ENCODE peak calls at places on chromosome 7, in five cellular contexts. Q, I, O, F and B are unnamed samples.

GRCh38 chr7:48299580-48300169 is 128.4 kb downstream of the ABCA13 start:
- DNase-seq in F (peak; percentile 81), O (peak; percentile 1), I (peak; percentile 75), Q (no peak), B (peak; percentile 42)

GRCh38 chr7:142711722-142712616 is 37.3 kb upstream of the PRSS1 start:
- DNase-seq in F (peak; percentile 18), O (no peak), I (peak; percentile 55), Q (no peak), B (peak; percentile 80)

GRCh38 chr7:102866480-102866879 is 46.3 kb upstream of the LRRC17 start:
- DNase-seq in I (no peak), F (no peak), Q (no peak), O (no peak), B (no peak)

GRCh38 chr7:94657771-94658693 is 2.1 kb upstream of the SGCE start:
- DNase-seq in Q (peak; percentile 84), I (peak; percentile 73), O (peak; percentile 94), F (peak; percentile 92), B (peak; percentile 90)

GRCh38 chr7:139673230-139673629 is 104.6 kb downstream of the HIPK2 start:
- DNase-seq in Q (no peak), F (no peak), I (no peak), O (no peak), B (no peak)

GRCh38 chr7:80335473-80336232 is 176.2 kb downstream of the GNAT3 start:
- DNase-seq in I (peak; percentile 57), O (no peak), Q (no peak), F (no peak), B (no peak)

GRCh38 chr7:99380823-99381663 is 6.5 kb downstream of the ARPC1B start:
- DNase-seq in F (no peak), O (no peak), Q (no peak), I (no peak), B (no peak)

GRCh38 chr7:145557805-145558204 is 558.8 kb upstream of the CNTNAP2 start:
- DNase-seq in O (no peak), F (no peak), Q (no peak), I (no peak), B (no peak)

GRCh38 chr7:56115852-56116538 is at the start of gene NUPR2:
- DNase-seq in Q (no peak), O (no peak), F (no peak), I (no peak), B (no peak)

GRCh38 chr7:67100956-67101361 is 104.3 kb downstream of the TYW1 start:
- DNase-seq in F (no peak), O (no peak), I (no peak), Q (no peak), B (no peak)

GRCh38 chr7:66741-67140 is 125.6 kb upstream of the FAM20C start:
- DNase-seq in I (no peak), F (no peak), O (no peak), Q (no peak), B (no peak)